ENCODE peak calls at places on chromosomes 11 and 22, in six cellular contexts. Z is NB4, V is stomach, X is cardiac muscle cell, F is ascending aorta, T is fibroblast of lung. M is an unnamed sample.

GRCh38 chr11:114813216-114813615 is 134.9 kb downstream of the NXPE2 start:
- DNase-seq in Z (no peak), V (no peak), X (no peak), F (no peak), T (no peak), M (no peak)

GRCh38 chr11:62707277-62707771 is at the start of the genes BSCL2 and GNG3:
- DNase-seq in Z (peak), V (no peak), X (no peak), F (no peak), T (peak), M (no peak)

GRCh38 chr22:50705851-50706351 is 32.1 kb upstream of the ACR start:
- DNase-seq in Z (no peak), V (no peak), X (no peak), F (no peak), T (no peak), M (no peak)

GRCh38 chr11:64334764-64335741 is 5.0 kb upstream of the CCDC88B start:
- DNase-seq in Z (peak), V (peak), X (peak), F (no peak), T (peak), M (peak)

GRCh38 chr11:123268118-123268517 is 73.1 kb upstream of the CLMP start:
- DNase-seq in Z (no peak), V (no peak), X (no peak), F (no peak), T (no peak), M (no peak)

GRCh38 chr22:26762503-26763170 is 105.2 kb downstream of the MIAT start:
- DNase-seq in Z (no peak), V (no peak), X (no peak), F (no peak), T (no peak), M (peak)

GRCh38 chr22:40965936-40966557 is 14.9 kb downstream of the RBX1 start:
- DNase-seq in Z (peak), V (no peak), X (no peak), F (no peak), T (no peak), M (no peak)

GRCh38 chr11:102467080-102467708 is 14.6 kb upstream of the TMEM123 start:
- DNase-seq in Z (no peak), V (no peak), X (no peak), F (no peak), T (no peak), M (peak)

GRCh38 chr11:118635237-118635591 is 27.8 kb downstream of the PHLDB1 start:
- DNase-seq in Z (no peak), V (no peak), X (no peak), F (no peak), T (no peak), M (no peak)

GRCh38 chr11:33257160-33257896 is at the start of gene HIPK3:
- DNase-seq in Z (peak), V (peak), X (peak), F (peak), T (peak), M (peak)

GRCh38 chr11:94732617-94733292 is 35.4 kb upstream of the AMOTL1 start:
- DNase-seq in Z (no peak), V (no peak), X (peak), F (no peak), T (peak), M (peak)

GRCh38 chr22:36573815-36574350 is 44.9 kb upstream of the EIF3D start:
- DNase-seq in Z (no peak), V (no peak), X (no peak), F (no peak), T (no peak), M (no peak)

GRCh38 chr11:93143800-93144199 is 54.0 kb downstream of the SLC36A4 start:
- DNase-seq in Z (no peak), V (no peak), X (no peak), F (no peak), T (peak), M (no peak)

GRCh38 chr11:108037211-108037610 is 28.5 kb downstream of the CUL5 start:
- DNase-seq in Z (no peak), V (no peak), X (no peak), F (no peak), T (no peak), M (no peak)

GRCh38 chr11:18371279-18371678 is 23.1 kb upstream of the LDHA start:
- DNase-seq in Z (no peak), V (no peak), X (peak), F (no peak), T (peak), M (no peak)

GRCh38 chr11:11973866-11974265 is 34.6 kb downstream of the DKK3 start:
- DNase-seq in Z (no peak), V (peak), X (no peak), F (no peak), T (peak), M (no peak)

GRCh38 chr22:50599816-50600454 is 658 bp upstream of the MAPK8IP2 start:
- DNase-seq in Z (peak), V (peak), X (peak), F (no peak), T (peak), M (peak)

GRCh38 chr22:40499187-40499753 is 128.9 kb downstream of the SGSM3 start:
- DNase-seq in Z (peak), V (peak), X (peak), F (no peak), T (peak), M (peak)

GRCh38 chr11:2828585-2829330 is 56.8 kb downstream of the CDKN1C start:
- DNase-seq in Z (no peak), V (no peak), X (no peak), F (no peak), T (no peak), M (no peak)
- TF ChIP-seq CTCF in Z (no peak), V (no peak), X (no peak), F (no peak), T (no peak), M (no peak)

DNA sequence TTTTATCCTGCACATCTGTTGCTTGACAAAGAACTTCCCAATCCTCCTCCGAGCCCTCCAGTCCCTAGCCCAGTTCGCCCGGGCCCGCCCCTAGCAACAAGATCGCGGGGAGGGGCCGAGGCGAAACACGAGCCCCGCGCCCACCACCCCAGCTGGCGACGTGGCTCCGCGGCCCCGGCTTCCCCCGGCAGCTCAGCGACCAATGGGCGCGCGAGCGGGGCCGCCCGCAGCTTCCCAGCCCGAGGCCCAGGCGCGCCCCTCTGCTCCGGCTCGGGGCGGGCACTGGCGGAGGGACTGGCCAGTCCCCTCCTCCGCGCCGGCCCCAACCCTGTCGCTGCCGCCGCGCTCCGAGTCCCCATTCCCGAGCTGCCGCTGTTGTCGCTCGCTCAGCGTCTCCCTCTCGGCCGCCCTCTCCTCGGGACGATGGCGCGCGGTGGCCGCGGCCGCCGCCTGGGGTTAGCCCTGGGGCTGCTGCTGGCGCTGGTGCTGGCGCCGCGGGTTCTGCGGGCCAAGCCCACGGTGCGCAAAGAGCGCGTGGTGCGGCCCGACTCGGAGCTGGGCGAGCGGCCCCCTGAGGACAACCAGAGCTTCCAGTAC is at the start of gene RCN1:
- DNase-seq in Z (peak), V (peak), X (peak), F (no peak), T (peak), M (peak)
- H3K4me3 ChIP-seq in Z (peak), V (peak), X (peak), F (peak), T (peak), M (peak)

DNA sequence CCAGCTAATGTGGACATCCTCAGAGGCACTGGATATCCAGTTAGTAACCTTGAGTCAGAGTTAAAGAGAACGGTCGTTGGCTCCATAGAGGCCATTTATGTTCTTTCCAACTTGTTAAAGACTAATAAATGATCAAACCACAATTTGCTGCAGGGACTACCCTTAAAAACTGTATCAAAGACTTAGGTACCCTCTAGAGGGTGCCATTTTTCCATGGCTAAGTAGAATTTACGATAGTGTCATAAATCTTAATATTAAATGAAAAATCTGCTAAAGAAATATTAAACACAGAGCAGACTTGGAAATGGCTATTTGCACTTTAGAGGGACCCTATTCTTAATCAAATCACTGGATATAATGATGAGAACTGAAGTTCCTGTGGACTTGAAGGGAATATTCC is 685.2 kb upstream of the CHORDC1 start:
- DNase-seq in Z (no peak), V (no peak), X (no peak), F (no peak), T (no peak), M (peak)
- TF ChIP-seq CTCF in Z (no peak), V (no peak), X (no peak), F (no peak), T (peak), M (no peak)

DNA sequence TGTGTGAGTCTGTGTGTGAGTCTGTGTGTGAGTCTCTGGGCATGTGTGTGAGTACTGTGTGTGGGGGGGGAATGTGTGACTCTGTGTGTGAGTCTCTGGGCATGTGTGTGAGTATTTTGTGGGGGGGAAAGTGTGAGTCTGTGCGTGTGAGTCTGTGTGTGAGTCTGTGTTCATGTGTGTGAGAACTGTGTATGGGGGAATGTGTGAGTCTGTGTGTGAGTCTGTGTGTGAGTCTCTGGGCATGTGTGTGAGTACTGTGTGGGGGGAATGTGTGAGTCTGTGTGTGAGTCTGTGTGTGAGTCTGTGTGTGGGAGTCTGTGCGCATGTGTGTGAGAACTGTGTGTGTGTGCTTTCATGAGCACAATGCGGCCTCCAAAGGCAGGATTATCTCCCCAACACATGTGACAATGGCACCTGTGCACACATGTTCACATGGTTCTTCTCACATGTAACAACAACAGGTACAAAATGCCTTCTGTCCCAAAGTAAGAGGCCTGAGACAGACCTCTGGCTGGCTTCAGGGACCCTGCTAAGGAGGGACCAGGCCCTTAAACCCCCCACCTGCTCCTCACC is 1.6 kb downstream of the CD5 start:
- DNase-seq in Z (no peak), V (no peak), X (no peak), F (no peak), T (no peak), M (no peak)
- H3K4me3 ChIP-seq in Z (no peak), V (no peak), X (no peak), F (no peak), T (no peak), M (no peak)

DNA sequence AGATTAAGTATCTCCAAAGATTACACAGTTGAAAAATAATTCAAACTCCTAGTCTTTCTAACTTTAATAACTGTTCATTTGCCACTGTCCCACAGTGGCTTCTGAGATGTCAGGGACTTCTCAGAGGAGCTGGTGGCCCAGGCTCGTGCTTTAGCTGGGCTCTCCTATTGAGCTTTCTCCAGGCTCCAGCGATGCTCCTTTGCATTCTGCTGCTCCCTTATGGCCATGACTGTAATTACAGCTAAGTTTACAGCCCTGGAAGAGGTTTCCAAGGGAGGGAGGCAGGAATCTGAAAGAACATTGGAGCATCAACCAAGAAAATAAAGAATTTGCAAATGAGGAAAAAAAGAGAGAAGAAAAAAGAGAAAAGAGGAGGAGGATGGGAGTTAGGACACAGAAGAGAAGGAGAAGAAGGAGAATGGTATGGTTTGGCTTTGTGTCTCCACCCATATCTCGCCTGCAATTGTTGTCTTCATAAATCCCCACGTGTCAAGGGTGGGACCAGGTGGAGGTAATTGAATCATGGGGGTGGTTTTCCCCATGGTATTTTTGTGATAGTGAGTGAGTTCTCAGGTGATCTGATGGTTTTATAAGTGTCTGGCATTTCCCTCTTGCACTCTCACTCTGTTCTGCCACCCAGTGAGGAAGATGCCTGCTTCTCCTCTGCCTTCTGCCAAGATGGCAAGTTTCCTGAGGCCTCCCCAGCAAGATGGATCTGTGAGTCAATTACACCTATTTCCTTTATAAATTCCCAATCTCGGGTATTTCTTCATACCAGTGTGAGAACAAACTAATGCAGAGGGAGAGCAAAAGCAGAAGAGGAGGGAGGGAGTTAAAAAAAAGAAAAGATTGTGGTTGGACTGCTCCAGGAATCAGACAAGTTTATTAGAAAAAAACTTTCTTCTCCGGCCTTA is 857.0 kb downstream of the KCNA4 start:
- DNase-seq in Z (peak), V (peak), X (peak), F (no peak), T (peak), M (peak)
- TF ChIP-seq CTCF in Z (peak), V (peak), X (peak), F (peak), T (peak), M (peak)

M was measured in epithelial cell of esophagus.